ENCODE peak calls at places on chromosomes 12 and 14, in six cellular contexts. One of them, this sample, is unnamed.

GRCh38 chr12:64653123-64653522 is 42.8 kb downstream of the RASSF3 start:
- ATAC-seq in heart right ventricle: no peak
- ATAC-seq in omental fat pad: no peak
- ATAC-seq in SK-N-SH treated with all-trans-retinoic acid at 6 μM for 48 hours: no peak
- ATAC-seq in central memory CD8-positive, alpha-beta T cell: no peak
- ATAC-seq in sciatic nerve: no peak
- ATAC-seq in this sample: no peak

GRCh38 chr12:12612403-12612802 is 727 bp downstream of the CREBL2 start:
- ATAC-seq in omental fat pad: no peak
- ATAC-seq in central memory CD8-positive, alpha-beta T cell: peak; percentile 26
- ATAC-seq in SK-N-SH treated with all-trans-retinoic acid at 6 μM for 48 hours: peak; percentile 71
- ATAC-seq in sciatic nerve: peak; percentile 47
- ATAC-seq in heart right ventricle: peak; percentile 33
- ATAC-seq in this sample: no peak

GRCh38 chr14:56268653-56269052 is 150.4 kb downstream of the PELI2 start:
- ATAC-seq in central memory CD8-positive, alpha-beta T cell: no peak
- ATAC-seq in SK-N-SH treated with all-trans-retinoic acid at 6 μM for 48 hours: no peak
- ATAC-seq in heart right ventricle: no peak
- ATAC-seq in omental fat pad: no peak
- ATAC-seq in sciatic nerve: no peak
- ATAC-seq in this sample: no peak

GRCh38 chr12:120851444-120851843 is 52.7 kb downstream of the SPPL3 start:
- ATAC-seq in central memory CD8-positive, alpha-beta T cell: no peak
- ATAC-seq in sciatic nerve: no peak
- ATAC-seq in heart right ventricle: no peak
- ATAC-seq in SK-N-SH treated with all-trans-retinoic acid at 6 μM for 48 hours: no peak
- ATAC-seq in omental fat pad: no peak
- ATAC-seq in this sample: no peak

GRCh38 chr12:89935850-89936249 is 227.2 kb upstream of the ATP2B1 start:
- ATAC-seq in SK-N-SH treated with all-trans-retinoic acid at 6 μM for 48 hours: no peak
- ATAC-seq in central memory CD8-positive, alpha-beta T cell: no peak
- ATAC-seq in sciatic nerve: no peak
- ATAC-seq in omental fat pad: no peak
- ATAC-seq in heart right ventricle: no peak
- ATAC-seq in this sample: no peak

GRCh38 chr12:13749380-13749779 is 232.0 kb downstream of the GRIN2B start:
- ATAC-seq in SK-N-SH treated with all-trans-retinoic acid at 6 μM for 48 hours: no peak
- ATAC-seq in heart right ventricle: no peak
- ATAC-seq in sciatic nerve: no peak
- ATAC-seq in central memory CD8-positive, alpha-beta T cell: no peak
- ATAC-seq in omental fat pad: no peak
- ATAC-seq in this sample: no peak

GRCh38 chr12:119613319-119613936 is 19.9 kb downstream of the TMEM233 start:
- ATAC-seq in central memory CD8-positive, alpha-beta T cell: no peak
- ATAC-seq in SK-N-SH treated with all-trans-retinoic acid at 6 μM for 48 hours: peak; percentile 44
- ATAC-seq in omental fat pad: no peak
- ATAC-seq in sciatic nerve: no peak
- ATAC-seq in heart right ventricle: no peak
- ATAC-seq in this sample: no peak

GRCh38 chr12:46354111-46354798 is 18.3 kb downstream of the SLC38A2 start:
- ATAC-seq in heart right ventricle: no peak
- ATAC-seq in central memory CD8-positive, alpha-beta T cell: no peak
- ATAC-seq in SK-N-SH treated with all-trans-retinoic acid at 6 μM for 48 hours: no peak
- ATAC-seq in omental fat pad: no peak
- ATAC-seq in sciatic nerve: no peak
- ATAC-seq in this sample: no peak

This sample was measured in gastroesophageal sphincter.